ENCODE peak calls at places on chromosomes 2 and 18, in eight cellular contexts. Q is aorta, J is choroid plexus epithelial cell, L is BJ, R is uterus, P is cardiac fibroblast, H is mucosa of descending colon, F is heart right ventricle. T is an unnamed sample.

GRCh38 chr18:68394705-68395104 is 320.2 kb downstream of the TMX3 start:
- DNase-seq in Q (no peak), J (peak; percentile 19), L (no peak), R (no peak), P (peak; percentile 7), H (no peak), F (no peak), T (no peak)

GRCh38 chr2:225582355-225583116 is 183.0 kb downstream of the NYAP2 start:
- DNase-seq in Q (peak; percentile 72), J (no peak), L (no peak), R (no peak), P (no peak), H (no peak), F (peak; percentile 6), T (no peak)

GRCh38 chr2:101109451-101110140 is 41.6 kb downstream of the TBC1D8 start:
- DNase-seq in Q (no peak), J (peak; percentile 37), L (no peak), R (peak; percentile 55), P (peak; percentile 33), H (no peak), F (peak; percentile 40), T (no peak)

GRCh38 chr18:36328385-36328858 is 30.9 kb downstream of the FHOD3 start:
- DNase-seq in Q (no peak), J (no peak), L (no peak), R (no peak), P (no peak), H (no peak), F (no peak), T (no peak)

GRCh38 chr2:46187112-46187618 is 110.0 kb upstream of the EPAS1 start:
- DNase-seq in Q (no peak), J (peak; percentile 15), L (peak; percentile 80), R (peak; percentile 54), P (peak; percentile 73), H (peak; percentile 55), F (no peak), T (no peak)

GRCh38 chr2:219645631-219646527 is 18.4 kb downstream of the SLC4A3 start:
- DNase-seq in Q (no peak), J (peak; percentile 75), L (no peak), R (peak; percentile 42), P (peak; percentile 83), H (no peak), F (no peak), T (peak; percentile 36)

GRCh38 chr2:168457177-168457905 is 1.3 kb downstream of the CERS6 start:
- DNase-seq in Q (no peak), J (no peak), L (no peak), R (no peak), P (peak; percentile 7), H (no peak), F (no peak), T (no peak)

GRCh38 chr2:86396304-86396785 is 44.8 kb upstream of the KDM3A start:
- DNase-seq in Q (no peak), J (peak; percentile 63), L (no peak), R (no peak), P (peak; percentile 26), H (peak; percentile 54), F (no peak), T (no peak)

GRCh38 chr2:72576459-72576858 is 249.4 kb downstream of the EXOC6B start:
- DNase-seq in Q (no peak), J (peak; percentile 58), L (no peak), R (no peak), P (peak; percentile 48), H (no peak), F (no peak), T (no peak)

GRCh38 chr2:10058251-10059015 is 15.1 kb downstream of the KLF11 start:
- DNase-seq in Q (peak; percentile 76), J (no peak), L (no peak), R (no peak), P (no peak), H (no peak), F (no peak), T (no peak)

GRCh38 chr2:86221066-86221684 is 21.9 kb downstream of the MRPL35 start:
- DNase-seq in Q (no peak), J (peak; percentile 77), L (no peak), R (peak; percentile 54), P (peak; percentile 74), H (peak; percentile 55), F (no peak), T (no peak)

GRCh38 chr2:160482673-160483072 is 10.9 kb downstream of the RBMS1 start:
- DNase-seq in Q (no peak), J (no peak), L (no peak), R (no peak), P (no peak), H (no peak), F (no peak), T (no peak)

GRCh38 chr2:1571477-1572417 is 158.5 kb downstream of the TPO start:
- DNase-seq in Q (peak; percentile 39), J (no peak), L (no peak), R (no peak), P (no peak), H (no peak), F (no peak), T (no peak)

GRCh38 chr2:1569879-1570450 is 156.7 kb downstream of the TPO start:
- DNase-seq in Q (peak; percentile 52), J (no peak), L (no peak), R (no peak), P (no peak), H (no peak), F (no peak), T (no peak)

GRCh38 chr2:1577846-1578245 is 164.6 kb downstream of the TPO start:
- DNase-seq in Q (no peak), J (no peak), L (no peak), R (no peak), P (no peak), H (no peak), F (no peak), T (no peak)

GRCh38 chr2:1567556-1568344 is 154.5 kb downstream of the TPO start:
- DNase-seq in Q (no peak), J (no peak), L (no peak), R (no peak), P (no peak), H (no peak), F (no peak), T (no peak)

GRCh38 chr2:1572638-1573037 is 159.4 kb downstream of the TPO start:
- DNase-seq in Q (peak; percentile 77), J (peak; percentile 62), L (peak; percentile 14), R (no peak), P (peak; percentile 67), H (no peak), F (peak; percentile 70), T (peak; percentile 66)
- H3K4me3 ChIP-seq in Q (no peak overlapping the region), J (no peak overlapping the region), L (no peak overlapping the region), R (no peak overlapping the region), P (no peak overlapping the region), H (no peak overlapping the region), F (no peak overlapping the region), T (no peak overlapping the region)

DNA sequence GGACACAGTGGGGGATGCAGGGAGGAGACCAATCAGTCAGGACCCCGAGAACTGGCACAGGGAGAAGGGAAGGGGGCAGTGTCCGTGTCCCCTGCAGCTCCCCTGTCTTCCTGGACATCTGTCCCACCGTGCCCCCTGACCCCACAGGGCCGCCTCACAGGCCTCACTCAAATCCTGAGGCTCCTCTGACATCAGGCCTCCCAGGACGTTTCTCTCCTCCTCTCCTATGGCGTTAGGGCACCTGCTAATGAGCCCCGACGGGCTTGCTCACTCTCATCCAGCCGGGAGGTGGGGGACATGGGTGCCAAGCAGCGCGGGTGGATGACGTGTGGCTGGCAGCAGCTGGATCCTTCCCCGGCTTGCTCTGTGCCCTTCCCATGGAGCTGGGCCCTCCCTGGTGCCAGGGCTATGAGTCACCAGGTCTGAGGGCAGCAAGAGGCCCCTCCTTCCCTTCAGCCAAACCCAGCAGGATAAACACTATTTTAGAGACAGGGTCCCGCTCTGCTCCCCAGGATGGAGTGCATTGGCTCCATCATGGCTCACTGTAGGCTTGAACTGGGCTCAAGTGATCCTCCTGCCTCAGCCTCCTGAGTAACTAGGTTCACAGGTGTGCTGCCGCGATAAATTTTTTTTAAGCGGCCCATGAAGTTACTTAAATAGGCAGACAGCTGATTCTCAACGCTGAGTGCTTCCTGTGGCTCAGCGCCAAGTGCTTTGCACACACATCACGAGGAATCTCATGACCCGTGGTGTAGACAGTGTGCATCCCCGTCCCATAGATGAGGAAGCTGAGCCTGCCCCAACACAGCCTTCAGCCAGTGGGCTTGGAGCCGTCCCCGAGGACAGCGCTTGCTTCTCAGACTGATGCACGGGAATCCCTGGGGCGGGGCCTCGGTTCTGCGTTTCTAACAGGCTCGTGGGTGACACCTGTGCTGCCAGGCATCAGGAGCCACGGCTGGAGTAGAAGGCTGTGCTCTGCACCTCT is 64.5 kb upstream of the HDAC4 start:
- DNase-seq in Q (peak; percentile 93), J (no peak), L (no peak), R (no peak), P (peak; percentile 13), H (peak; percentile 63), F (peak; percentile 68), T (no peak)
- H3K4me3 ChIP-seq in Q (no peak overlapping the region), J (no peak overlapping the region), L (no peak overlapping the region), R (no peak overlapping the region), P (no peak overlapping the region), H (no peak overlapping the region), F (no peak overlapping the region), T (no peak overlapping the region)

GRCh38 chr18:9918016-9918680 is 4.3 kb downstream of the VAPA start:
- DNase-seq in Q (no peak), J (peak; percentile 51), L (no peak), R (no peak), P (peak; percentile 33), H (no peak), F (no peak), T (no peak)

GRCh38 chr18:9916067-9916684 is 2.4 kb downstream of the VAPA start:
- DNase-seq in Q (no peak), J (no peak), L (no peak), R (no peak), P (peak; percentile 57), H (no peak), F (no peak), T (no peak)

GRCh38 chr18:9915291-9916066 is 1.7 kb downstream of the VAPA start:
- DNase-seq in Q (no peak), J (no peak), L (no peak), R (no peak), P (no peak), H (no peak), F (no peak), T (no peak)

GRCh38 chr18:9914584-9915290 is 921 bp downstream of the VAPA start:
- DNase-seq in Q (peak; percentile 93), J (peak; percentile 70), L (no peak), R (peak; percentile 57), P (peak; percentile 77), H (peak; percentile 82), F (peak; percentile 67), T (no peak)

GRCh38 chr18:9916814-9917213 is 3.0 kb downstream of the VAPA start:
- DNase-seq in Q (no peak), J (no peak), L (no peak), R (no peak), P (no peak), H (no peak), F (no peak), T (no peak)
- H3K4me3 ChIP-seq in Q (no peak overlapping the region), J (peak overlapping the region; percentile 89), L (no peak overlapping the region), R (no peak overlapping the region), P (no peak overlapping the region), H (no peak overlapping the region), F (peak overlapping the region; percentile 96), T (no peak overlapping the region)

DNA sequence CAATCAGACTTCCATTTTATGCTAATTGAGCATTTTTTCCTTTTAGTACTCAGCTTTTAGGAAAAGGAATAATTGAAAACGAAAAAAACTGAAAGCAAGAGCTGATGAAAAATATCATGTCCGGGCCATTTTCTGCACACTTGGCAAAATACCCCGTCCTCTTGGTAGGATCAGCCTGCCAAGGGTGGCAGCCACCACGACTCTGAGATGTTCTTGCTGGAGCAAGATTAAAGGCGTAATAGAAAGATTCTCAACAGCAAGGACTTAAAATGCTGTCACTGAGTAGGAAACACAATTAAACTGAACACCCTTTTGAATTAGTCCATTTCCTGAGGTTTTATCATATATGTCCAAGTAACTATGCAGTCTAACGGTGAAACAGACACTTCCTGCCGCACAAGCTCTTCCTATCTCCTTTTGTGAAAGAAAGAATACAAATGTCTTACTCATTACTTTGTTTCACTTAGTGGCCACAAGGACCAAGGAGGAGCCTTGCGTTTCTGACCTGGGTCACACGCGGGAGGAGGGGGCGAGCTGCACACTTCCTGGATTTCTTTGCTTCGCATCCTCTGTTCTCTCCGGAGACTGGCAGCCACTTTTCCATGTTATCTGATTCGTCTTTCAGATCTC is 222.7 kb downstream of the PIEZO2 start:
- DNase-seq in Q (no peak), J (peak; percentile 66), L (no peak), R (no peak), P (peak; percentile 54), H (no peak), F (no peak), T (no peak)
- H3K4me3 ChIP-seq in Q (peak overlapping the region; percentile 27), J (peak overlapping the region; percentile 25), L (no peak overlapping the region), R (no peak overlapping the region), P (no peak overlapping the region), H (no peak overlapping the region), F (peak overlapping the region; percentile 13), T (peak overlapping the region; percentile 14)